ENCODE peak calls at places on chromosomes 12 and 14, in nine cellular contexts. L is dorsolateral prefrontal cortex, H is Peyer's patch, K is heart right ventricle, I is epithelial cell of esophagus, J is mammary epithelial cell, B is upper lobe of left lung, Y is fibroblast of lung, E is AG04449. R is an unnamed sample.

GRCh38 chr14:37597538-37598084 is 2.2 kb downstream of the TTC6 start:
- DNase-seq in J (no peak), K (no peak), Y (no peak), B (peak), H (no peak), E (no peak), I (peak), L (no peak), R (no peak)

GRCh38 chr12:96255077-96255476 is 60.9 kb downstream of the ELK3 start:
- DNase-seq in K (peak), Y (peak), H (peak), B (peak), J (no peak), I (no peak), E (no peak), L (no peak), R (no peak)

GRCh38 chr12:122079038-122079531 is 529 bp downstream of the MLXIP start:
- DNase-seq in K (no peak), L (no peak), I (peak), H (peak), Y (no peak), B (peak), J (peak), E (no peak), R (no peak)

GRCh38 chr14:102584871-102585869 is 7.3 kb upstream of the RCOR1 start:
- DNase-seq in L (no peak), K (no peak), I (peak), E (no peak), H (peak), J (no peak), B (no peak), Y (peak), R (peak)

GRCh38 chr12:124573839-124574786 is 6.7 kb upstream of the NCOR2 start:
- DNase-seq in K (no peak), I (no peak), E (no peak), L (no peak), J (no peak), B (no peak), Y (no peak), H (no peak), R (no peak)

GRCh38 chr14:83842536-83842935 is 1687.4 kb upstream of the FLRT2 start:
- DNase-seq in L (no peak), K (no peak), H (no peak), J (no peak), B (no peak), Y (no peak), I (no peak), E (no peak), R (no peak)

GRCh38 chr12:101490286-101490920 is 15.3 kb downstream of the SPIC start:
- DNase-seq in L (no peak), I (peak), E (no peak), H (peak), Y (no peak), K (no peak), B (peak), J (peak), R (no peak)

GRCh38 chr12:107336705-107337104 is 243.4 kb upstream of the CRY1 start:
- DNase-seq in L (no peak), H (no peak), J (no peak), K (no peak), I (no peak), B (no peak), E (no peak), Y (no peak), R (no peak)

GRCh38 chr14:103104654-103105511 is 10.4 kb downstream of the EXOC3L4 start:
- DNase-seq in L (peak), I (peak), J (peak), K (peak), B (peak), Y (peak), E (no peak), H (peak), R (no peak)

GRCh38 chr12:19959353-19959752 is 409.0 kb upstream of the PDE3A start:
- DNase-seq in B (no peak), J (no peak), Y (peak), E (no peak), H (no peak), I (no peak), L (no peak), K (no peak), R (no peak)

GRCh38 chr12:111841236-111841749 is 735 bp upstream of the MAPKAPK5 start:
- DNase-seq in H (no peak), L (no peak), J (no peak), B (no peak), I (peak), K (no peak), Y (peak), E (no peak), R (no peak)

GRCh38 chr12:65929641-65930040 is 105.4 kb downstream of the HMGA2 start:
- DNase-seq in Y (no peak), K (no peak), J (no peak), B (no peak), I (no peak), E (no peak), H (no peak), L (no peak), R (no peak)

GRCh38 chr12:98594050-98594853 is 766 bp downstream of the SLC25A3 start:
- DNase-seq in Y (peak), K (peak), I (peak), L (peak), B (peak), E (no peak), J (peak), H (peak), R (no peak)

GRCh38 chr12:269216-269615 is 6.6 kb upstream of the SLC6A13 start:
- DNase-seq in E (no peak), Y (no peak), H (no peak), B (no peak), J (no peak), K (no peak), I (no peak), L (peak), R (no peak)

GRCh38 chr14:96246535-96246839 is 9.5 kb upstream of the BDKRB1 start:
- DNase-seq in L (no peak), B (no peak), H (peak), K (no peak), Y (peak), J (peak), I (peak), E (peak), R (peak)

GRCh38 chr14:36807727-36808126 is 146.1 kb downstream of the PAX9 start:
- DNase-seq in L (no peak), B (no peak), I (no peak), Y (no peak), E (no peak), J (no peak), K (no peak), H (no peak), R (no peak)

GRCh38 chr12:22180699-22181098 is 134.7 kb downstream of the CMAS start:
- DNase-seq in K (no peak), H (no peak), B (no peak), E (no peak), Y (no peak), J (no peak), L (no peak), I (no peak), R (no peak)

GRCh38 chr14:23436327-23437141 is 1.1 kb upstream of the MYH7 start:
- DNase-seq in B (no peak), J (no peak), K (peak), Y (no peak), H (peak), I (no peak), E (no peak), L (peak), R (peak)

GRCh38 chr12:34396861-34397590 is 374.7 kb downstream of the ALG10 start:
- DNase-seq in I (no peak), Y (no peak), B (peak), H (no peak), K (peak), J (no peak), L (peak), E (no peak), R (no peak)

GRCh38 chr14:45526715-45527549 is 273.9 kb upstream of the MIS18BP1 start:
- DNase-seq in J (peak), H (no peak), E (no peak), K (no peak), B (no peak), I (peak), Y (no peak), L (no peak), R (no peak)

GRCh38 chr14:103748539-103748867 is 32.9 kb downstream of the ZFYVE21 start:
- DNase-seq in J (no peak), Y (no peak), K (no peak), H (no peak), I (no peak), B (no peak), E (no peak), L (no peak), R (no peak)

GRCh38 chr14:37901978-37902377 is 305.7 kb upstream of the SSTR1 start:
- DNase-seq in L (no peak), K (peak), Y (peak), H (no peak), E (peak), I (no peak), B (no peak), J (no peak), R (no peak)

GRCh38 chr14:70906785-70907171 is 481 bp upstream of the PCNX1 start:
- DNase-seq in Y (no peak), J (peak), E (no peak), I (peak), K (no peak), L (no peak), H (no peak), B (no peak), R (no peak)

GRCh38 chr12:120639771-120640721 is at the start of gene CABP1:
- DNase-seq in B (peak), I (no peak), Y (no peak), J (no peak), E (no peak), K (no peak), L (peak), H (peak), R (no peak)

GRCh38 chr12:26473291-26473690 is 277.9 kb downstream of the SSPN start:
- DNase-seq in Y (peak), E (no peak), K (no peak), I (peak), H (peak), L (no peak), J (peak), B (peak), R (no peak)

GRCh38 chr12:2998789-2999264 is 39.6 kb downstream of the TEAD4 start:
- DNase-seq in E (peak), H (no peak), J (no peak), B (no peak), L (peak), I (peak), K (peak), Y (peak), R (no peak)

GRCh38 chr12:109510196-109510595 is 32.8 kb downstream of the UBE3B start:
- DNase-seq in L (no peak), J (no peak), K (peak), E (no peak), I (no peak), Y (no peak), H (no peak), B (no peak), R (no peak)

GRCh38 chr12:51829641-51830040 is 18.9 kb downstream of the FIGNL2 start:
- DNase-seq in K (no peak), J (no peak), B (no peak), Y (no peak), H (no peak), E (no peak), I (no peak), L (no peak), R (no peak)

GRCh38 chr12:38771871-38772270 is 133.5 kb downstream of the CPNE8 start:
- DNase-seq in J (no peak), L (no peak), B (no peak), I (no peak), E (no peak), Y (no peak), K (no peak), H (no peak), R (no peak)

GRCh38 chr14:58736606-58737005 is 98.8 kb downstream of the DACT1 start:
- DNase-seq in L (no peak), E (no peak), I (no peak), K (no peak), Y (peak), B (no peak), H (no peak), J (no peak), R (no peak)

GRCh38 chr14:59254911-59255545 is 66.6 kb downstream of the DAAM1 start:
- DNase-seq in L (no peak), H (peak), I (no peak), E (peak), J (no peak), B (peak), K (no peak), Y (peak), R (no peak)

GRCh38 chr12:52442600-52443061 is 8.5 kb upstream of the KRT75 start:
- DNase-seq in J (peak), Y (peak), I (peak), K (no peak), E (peak), B (no peak), L (no peak), H (no peak), R (no peak)

DNA sequence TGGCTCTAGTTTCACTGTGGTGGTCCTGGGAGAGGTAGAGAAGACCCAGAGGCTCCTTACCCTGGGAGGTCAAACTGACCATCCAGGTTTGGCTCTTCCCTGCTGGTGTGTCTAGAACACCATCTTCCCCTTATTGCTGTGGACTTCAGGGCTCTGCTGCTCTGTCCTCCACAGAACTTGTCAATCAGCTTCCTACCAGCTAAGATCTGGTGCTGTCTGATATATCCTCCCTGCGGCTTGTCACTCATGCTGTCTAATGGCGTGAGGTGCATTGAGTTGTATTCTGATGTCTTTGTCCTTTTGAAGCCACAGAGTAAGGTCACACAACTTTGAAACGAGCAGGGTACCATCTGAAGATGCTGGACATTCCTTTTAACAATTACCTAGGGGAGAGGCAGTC is 7.2 kb upstream of the C1RL start:
- DNase-seq in J (no peak), K (no peak), H (peak), E (no peak), I (no peak), B (no peak), L (no peak), Y (no peak), R (no peak)
- TF ChIP-seq CTCF in J (no peak), K (no peak), H (no peak), E (no peak), I (no peak), B (no peak), L (no peak), Y (no peak), R (no peak)

DNA sequence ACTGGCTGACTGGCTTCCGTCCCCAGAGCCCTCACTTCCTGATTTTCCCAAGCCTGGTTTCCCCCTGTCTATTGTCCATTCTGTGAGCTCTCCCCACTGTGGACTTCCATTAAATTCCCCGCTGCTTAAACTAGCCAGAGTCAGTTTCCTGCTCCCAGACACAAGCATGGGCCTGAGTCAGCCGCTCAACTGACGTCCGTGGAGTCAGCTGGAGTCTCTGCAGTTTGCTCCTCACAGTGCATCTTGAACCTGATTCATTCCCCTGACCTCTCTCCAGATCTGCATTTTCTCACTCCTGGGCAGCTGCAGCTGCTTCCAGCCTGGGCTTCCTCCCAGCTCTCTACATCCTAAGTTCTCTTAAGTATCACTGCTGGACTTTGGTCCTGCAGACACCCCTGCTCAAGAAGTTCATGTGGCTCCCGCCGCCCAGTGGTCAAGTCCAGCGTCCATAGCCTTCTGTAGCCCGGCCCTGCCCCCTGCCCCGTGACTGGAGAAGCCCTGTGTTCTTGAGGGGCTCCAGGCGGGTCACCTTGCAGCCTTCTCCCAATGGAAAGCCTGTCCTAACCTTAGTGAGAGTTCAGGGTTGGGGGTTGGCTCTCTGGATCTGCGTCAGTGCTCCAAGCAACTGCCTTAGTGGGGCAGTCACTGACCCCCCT is 20.0 kb downstream of the NFKBIA start:
- DNase-seq in B (no peak), J (no peak), Y (peak), E (peak), L (peak), I (peak), H (peak), K (peak), R (peak)
- H3K4me3 ChIP-seq in B (no peak), J (no peak), Y (no peak), E (no peak), L (no peak), I (no peak), H (no peak), K (no peak), R (no peak)

DNA sequence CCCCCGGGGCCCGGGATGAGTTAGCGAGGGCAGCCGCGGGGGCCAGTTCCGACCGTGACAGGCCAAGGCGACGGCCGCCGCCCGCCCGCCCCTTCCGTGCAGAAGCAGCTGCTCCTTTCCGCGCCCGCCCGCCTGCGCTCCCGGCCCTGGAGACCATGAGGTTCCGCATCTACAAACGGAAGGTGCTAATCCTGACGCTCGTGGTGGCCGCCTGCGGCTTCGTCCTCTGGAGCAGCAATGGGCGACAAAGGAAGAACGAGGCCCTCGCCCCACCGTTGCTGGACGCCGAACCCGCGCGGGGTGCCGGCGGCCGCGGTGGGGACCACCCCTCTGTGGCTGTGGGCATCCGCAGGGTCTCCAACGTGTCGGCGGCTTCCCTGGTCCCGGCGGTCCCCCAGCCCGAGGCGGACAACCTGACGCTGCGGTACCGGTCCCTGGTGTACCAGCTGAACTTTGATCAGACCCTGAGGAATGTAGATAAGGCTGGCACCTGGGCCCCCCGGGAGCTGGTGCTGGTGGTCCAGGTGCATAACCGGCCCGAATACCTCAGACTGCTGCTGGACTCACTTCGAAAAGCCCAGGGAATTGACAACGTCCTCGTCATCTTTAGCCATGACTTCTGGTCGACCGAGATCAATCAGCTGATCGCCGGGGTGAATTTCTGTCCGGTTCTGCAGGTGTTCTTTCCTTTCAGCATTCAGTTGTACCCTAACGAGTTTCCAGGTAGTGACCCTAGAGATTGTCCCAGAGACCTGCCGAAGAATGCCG is 699 bp downstream of the MGAT2 start:
- DNase-seq in Y (peak), L (peak), J (no peak), B (peak), K (peak), I (no peak), E (no peak), H (peak), R (no peak)
- TF ChIP-seq CTCF in Y (no peak), L (no peak), J (no peak), B (no peak), K (no peak), I (no peak), E (no peak), H (no peak), R (no peak)

DNA sequence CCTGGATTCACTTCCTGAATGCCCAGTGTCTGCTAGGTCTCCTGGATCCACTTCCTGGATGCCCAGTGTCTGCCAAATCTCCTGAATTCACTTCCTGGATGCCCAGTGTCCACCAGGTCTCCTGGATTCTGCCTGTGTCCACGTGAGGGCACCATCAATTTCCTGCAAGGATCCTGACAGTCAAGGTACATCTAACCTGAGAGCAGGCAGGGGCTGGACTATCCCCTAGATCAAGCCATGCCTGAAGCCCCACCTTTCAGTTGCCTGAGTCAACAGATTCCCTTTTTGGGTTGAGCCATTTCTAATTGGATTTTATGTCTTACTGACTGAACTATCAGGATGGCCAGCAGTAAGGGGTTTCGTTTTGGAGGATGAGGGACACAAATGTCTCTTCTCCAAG is 49.5 kb downstream of the GALNT9 start:
- DNase-seq in B (no peak), H (no peak), K (peak), I (no peak), Y (no peak), J (no peak), E (no peak), L (no peak), R (no peak)
- H3K4me3 ChIP-seq in B (no peak), H (no peak), K (no peak), I (no peak), Y (no peak), J (no peak), E (no peak), L (no peak), R (no peak)

DNA sequence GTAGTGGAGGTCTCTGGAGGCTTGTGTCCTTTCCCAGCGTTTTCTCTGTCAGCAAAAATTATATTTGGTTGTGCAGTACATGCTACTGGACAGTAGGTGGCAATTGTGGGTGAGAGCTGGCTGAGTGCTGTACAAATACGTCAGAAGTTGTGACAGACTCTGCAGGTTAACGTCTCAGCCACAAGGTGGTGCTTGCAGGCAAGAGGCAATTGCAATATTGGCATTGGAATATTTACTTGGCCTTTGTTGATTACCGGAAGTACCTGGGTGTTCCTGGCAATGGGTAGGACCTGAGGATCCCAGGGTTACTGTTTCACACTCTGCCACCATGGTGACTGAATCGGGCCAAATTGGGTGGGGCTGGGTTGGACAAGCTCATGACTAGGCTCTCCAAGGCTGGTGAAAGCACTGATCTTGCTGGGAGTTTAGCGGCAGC is 333.9 kb upstream of the LMO3 start:
- DNase-seq in B (peak), J (peak), Y (peak), L (no peak), E (no peak), H (no peak), K (no peak), I (peak), R (peak)
- TF ChIP-seq CTCF in B (peak), J (peak), Y (no peak), L (no peak), E (no peak), H (peak), K (peak), I (peak), R (peak)

GRCh38 chr14:73753887-73754880 is 40.0 kb upstream of the PNMA1 start:
- DNase-seq in I (peak), Y (no peak), K (no peak), B (peak), L (peak), E (no peak), H (peak), J (no peak), R (no peak)
- H3K4me3 ChIP-seq in I (no peak), Y (peak), K (no peak), B (peak), L (peak), E (peak), H (peak), J (peak), R (peak)